ENCODE peak calls at places on chromosomes 16 and 17, in ten cellular contexts. One of them, this sample, is unnamed. For H3K36me3, the result is how much of the 10 kb centered on the place peaks cover.

GRCh38 chr16:54489225-54489781 is 202.7 kb upstream of the IRX3 start:
- DNase-seq in astrocyte: no peak
- DNase-seq in pancreas: no peak
- DNase-seq in H1: no peak
- DNase-seq in H7: no peak
- DNase-seq in BJ: no peak
- DNase-seq in neural progenitor cell: no peak
- DNase-seq in mucosa of descending colon: peak
- DNase-seq in cardiac muscle cell: no peak
- DNase-seq in esophagus squamous epithelium: no peak
- DNase-seq in this sample: peak

GRCh38 chr17:413706-414440 is 61.3 kb upstream of the RPH3AL start:
- DNase-seq in H1: no peak
- DNase-seq in H7: no peak
- DNase-seq in astrocyte: no peak
- DNase-seq in cardiac muscle cell: no peak
- DNase-seq in esophagus squamous epithelium: no peak
- DNase-seq in pancreas: no peak
- DNase-seq in BJ: no peak
- DNase-seq in mucosa of descending colon: no peak
- DNase-seq in neural progenitor cell: no peak
- DNase-seq in this sample: no peak

GRCh38 chr16:77594798-77595625 is 127.3 kb upstream of the NUDT7 start:
- DNase-seq in neural progenitor cell: no peak
- DNase-seq in H1: no peak
- DNase-seq in mucosa of descending colon: no peak
- DNase-seq in cardiac muscle cell: no peak
- DNase-seq in astrocyte: peak
- DNase-seq in BJ: no peak
- DNase-seq in esophagus squamous epithelium: no peak
- DNase-seq in pancreas: no peak
- DNase-seq in H7: no peak
- DNase-seq in this sample: no peak

GRCh38 chr17:82126479-82127314 is 28.7 kb upstream of the FASN start:
- DNase-seq in esophagus squamous epithelium: no peak
- DNase-seq in astrocyte: no peak
- DNase-seq in BJ: no peak
- DNase-seq in H7: peak
- DNase-seq in cardiac muscle cell: no peak
- DNase-seq in mucosa of descending colon: peak
- DNase-seq in pancreas: peak
- DNase-seq in neural progenitor cell: no peak
- DNase-seq in H1: no peak
- DNase-seq in this sample: no peak

GRCh38 chr16:84739349-84740124 is 39.7 kb downstream of the USP10 start:
- DNase-seq in neural progenitor cell: no peak
- DNase-seq in esophagus squamous epithelium: no peak
- DNase-seq in mucosa of descending colon: no peak
- DNase-seq in pancreas: no peak
- DNase-seq in H7: no peak
- DNase-seq in astrocyte: peak
- DNase-seq in cardiac muscle cell: no peak
- DNase-seq in BJ: peak
- DNase-seq in H1: no peak
- DNase-seq in this sample: peak

GRCh38 chr16:85891776-85892166 is 7.2 kb upstream of the IRF8 start:
- DNase-seq in neural progenitor cell: no peak
- DNase-seq in H1: no peak
- DNase-seq in cardiac muscle cell: no peak
- DNase-seq in esophagus squamous epithelium: no peak
- DNase-seq in H7: no peak
- DNase-seq in astrocyte: no peak
- DNase-seq in BJ: no peak
- DNase-seq in mucosa of descending colon: no peak
- DNase-seq in pancreas: no peak
- DNase-seq in this sample: no peak

GRCh38 chr16:53090591-53091507 is 36.1 kb downstream of the CHD9 start:
- DNase-seq in BJ: peak
- DNase-seq in pancreas: peak
- DNase-seq in astrocyte: peak
- DNase-seq in cardiac muscle cell: no peak
- DNase-seq in neural progenitor cell: peak
- DNase-seq in H7: peak
- DNase-seq in H1: no peak
- DNase-seq in mucosa of descending colon: peak
- DNase-seq in esophagus squamous epithelium: peak
- DNase-seq in this sample: peak

GRCh38 chr17:1808649-1809048 is 21.1 kb downstream of the SMYD4 start:
- DNase-seq in BJ: no peak
- DNase-seq in mucosa of descending colon: no peak
- DNase-seq in neural progenitor cell: no peak
- DNase-seq in astrocyte: no peak
- DNase-seq in esophagus squamous epithelium: no peak
- DNase-seq in pancreas: no peak
- DNase-seq in cardiac muscle cell: no peak
- DNase-seq in H1: no peak
- DNase-seq in H7: no peak
- DNase-seq in this sample: no peak

GRCh38 chr17:1203111-1203966 is 23.6 kb upstream of the ABR start:
- DNase-seq in astrocyte: peak
- DNase-seq in neural progenitor cell: peak
- DNase-seq in H7: peak
- DNase-seq in esophagus squamous epithelium: no peak
- DNase-seq in mucosa of descending colon: peak
- DNase-seq in cardiac muscle cell: peak
- DNase-seq in pancreas: peak
- DNase-seq in BJ: no peak
- DNase-seq in H1: no peak
- DNase-seq in this sample: peak

GRCh38 chr17:59837362-59838195 is 55.2 kb downstream of the TUBD1 start:
- DNase-seq in neural progenitor cell: peak
- DNase-seq in H7: peak
- DNase-seq in astrocyte: peak
- DNase-seq in BJ: peak
- DNase-seq in H1: no peak
- DNase-seq in cardiac muscle cell: peak
- DNase-seq in pancreas: no peak
- DNase-seq in esophagus squamous epithelium: peak
- DNase-seq in mucosa of descending colon: peak
- DNase-seq in this sample: peak

GRCh38 chr17:64781013-64781392 is 118.9 kb upstream of the SMURF2 start:
- DNase-seq in H7: peak
- DNase-seq in pancreas: peak
- DNase-seq in neural progenitor cell: peak
- DNase-seq in esophagus squamous epithelium: no peak
- DNase-seq in H1: no peak
- DNase-seq in cardiac muscle cell: peak
- DNase-seq in astrocyte: no peak
- DNase-seq in BJ: no peak
- DNase-seq in mucosa of descending colon: no peak
- DNase-seq in this sample: no peak

GRCh38 chr17:55264273-55264639 is 504 bp upstream of the HLF start:
- DNase-seq in neural progenitor cell: peak
- DNase-seq in esophagus squamous epithelium: no peak
- DNase-seq in H1: no peak
- DNase-seq in H7: peak
- DNase-seq in cardiac muscle cell: no peak
- DNase-seq in mucosa of descending colon: no peak
- DNase-seq in BJ: no peak
- DNase-seq in astrocyte: no peak
- DNase-seq in pancreas: no peak
- DNase-seq in this sample: no peak
- H3K4me3 ChIP-seq in neural progenitor cell: peak
- H3K4me3 ChIP-seq in esophagus squamous epithelium: peak
- H3K4me3 ChIP-seq in H1: peak
- H3K4me3 ChIP-seq in H7: peak
- H3K4me3 ChIP-seq in cardiac muscle cell: peak
- H3K4me3 ChIP-seq in mucosa of descending colon: no peak
- H3K4me3 ChIP-seq in BJ: no peak
- H3K4me3 ChIP-seq in astrocyte: peak
- H3K4me3 ChIP-seq in pancreas: no peak
- H3K4me3 ChIP-seq in this sample: peak

GRCh38 chr17:78892936-78893379 is 10.0 kb downstream of the CEP295NL start:
- DNase-seq in pancreas: no peak
- DNase-seq in BJ: no peak
- DNase-seq in mucosa of descending colon: no peak
- DNase-seq in H1: no peak
- DNase-seq in neural progenitor cell: no peak
- DNase-seq in astrocyte: no peak
- DNase-seq in esophagus squamous epithelium: no peak
- DNase-seq in cardiac muscle cell: no peak
- DNase-seq in H7: no peak
- DNase-seq in this sample: no peak
- H3K36me3 ChIP-seq in pancreas: under half
- H3K36me3 ChIP-seq in BJ: under half
- H3K36me3 ChIP-seq in mucosa of descending colon: under half
- H3K36me3 ChIP-seq in H1: under half
- H3K36me3 ChIP-seq in neural progenitor cell: under half
- H3K36me3 ChIP-seq in astrocyte: under half
- H3K36me3 ChIP-seq in esophagus squamous epithelium: under half
- H3K36me3 ChIP-seq in cardiac muscle cell: under half
- H3K36me3 ChIP-seq in H7: under half
- H3K36me3 ChIP-seq in this sample: under half

GRCh38 chr17:77641718-77642117 is 316.8 kb upstream of the TNRC6C start:
- DNase-seq in H7: no peak
- DNase-seq in esophagus squamous epithelium: no peak
- DNase-seq in H1: no peak
- DNase-seq in cardiac muscle cell: no peak
- DNase-seq in neural progenitor cell: no peak
- DNase-seq in astrocyte: no peak
- DNase-seq in BJ: no peak
- DNase-seq in pancreas: no peak
- DNase-seq in mucosa of descending colon: no peak
- DNase-seq in this sample: no peak

GRCh38 chr17:77644181-77644972 is 314.1 kb upstream of the TNRC6C start:
- DNase-seq in esophagus squamous epithelium: no peak
- DNase-seq in pancreas: no peak
- DNase-seq in cardiac muscle cell: no peak
- DNase-seq in neural progenitor cell: no peak
- DNase-seq in BJ: no peak
- DNase-seq in astrocyte: no peak
- DNase-seq in mucosa of descending colon: no peak
- DNase-seq in H1: no peak
- DNase-seq in H7: no peak
- DNase-seq in this sample: no peak

GRCh38 chr17:77647531-77647930 is 311.0 kb upstream of the TNRC6C start:
- DNase-seq in neural progenitor cell: no peak
- DNase-seq in BJ: no peak
- DNase-seq in esophagus squamous epithelium: no peak
- DNase-seq in astrocyte: no peak
- DNase-seq in mucosa of descending colon: no peak
- DNase-seq in cardiac muscle cell: no peak
- DNase-seq in pancreas: no peak
- DNase-seq in H7: no peak
- DNase-seq in H1: no peak
- DNase-seq in this sample: no peak

GRCh38 chr17:77644981-77645380 is 313.5 kb upstream of the TNRC6C start:
- DNase-seq in neural progenitor cell: peak
- DNase-seq in mucosa of descending colon: peak
- DNase-seq in H1: no peak
- DNase-seq in H7: peak
- DNase-seq in pancreas: no peak
- DNase-seq in esophagus squamous epithelium: no peak
- DNase-seq in cardiac muscle cell: no peak
- DNase-seq in BJ: no peak
- DNase-seq in astrocyte: no peak
- DNase-seq in this sample: no peak

DNA sequence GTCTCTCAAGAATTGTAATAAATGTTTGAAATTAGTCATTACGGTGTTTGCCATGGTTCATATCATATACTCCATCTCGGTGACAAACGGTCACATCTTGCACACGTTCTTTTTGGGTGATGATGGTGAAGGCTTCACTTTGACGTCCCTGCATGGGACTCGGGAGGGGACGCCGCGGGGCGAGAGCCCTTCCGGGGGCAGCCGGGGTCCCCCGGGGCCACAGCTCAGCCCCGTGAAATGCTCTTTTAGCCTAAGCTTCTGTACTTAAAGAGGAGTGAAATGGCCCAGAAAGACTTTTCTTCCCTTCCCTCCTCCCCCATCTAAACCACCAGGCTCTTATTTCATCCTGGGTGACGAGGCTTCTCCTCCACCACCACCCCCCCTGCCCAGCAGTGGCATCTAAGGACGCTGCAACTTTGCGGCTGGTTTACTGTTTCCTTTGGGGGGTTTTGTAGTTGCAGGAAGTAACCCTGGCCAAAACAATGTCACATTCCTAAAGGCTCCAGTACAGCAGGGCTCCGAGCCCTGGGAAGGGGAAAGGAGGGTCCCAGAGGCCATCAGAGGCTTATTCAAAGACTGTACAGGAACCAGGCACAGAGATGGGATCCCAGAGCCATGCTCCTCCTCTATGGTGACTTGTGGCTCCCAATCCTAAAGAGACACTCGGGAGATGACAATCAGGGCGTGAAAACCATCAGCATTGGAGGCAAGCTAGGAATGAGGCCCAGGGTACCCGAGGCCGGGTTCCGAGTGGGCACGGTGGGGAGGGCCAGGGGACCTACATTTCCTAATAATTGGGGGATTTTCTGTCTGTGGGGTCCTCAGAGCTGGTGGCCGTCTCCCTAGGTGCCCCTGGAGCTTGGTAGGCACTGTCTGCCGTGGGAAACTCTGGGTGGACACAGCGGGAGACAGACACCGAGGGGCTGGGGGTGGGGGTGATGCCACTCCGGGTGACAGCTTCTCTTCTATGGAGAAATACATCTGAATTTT is 312.8 kb upstream of the TNRC6C start:
- DNase-seq in BJ: no peak
- DNase-seq in H1: no peak
- DNase-seq in cardiac muscle cell: no peak
- DNase-seq in neural progenitor cell: peak
- DNase-seq in H7: peak
- DNase-seq in pancreas: no peak
- DNase-seq in astrocyte: peak
- DNase-seq in esophagus squamous epithelium: no peak
- DNase-seq in mucosa of descending colon: no peak
- DNase-seq in this sample: no peak
- H3K4me3 ChIP-seq in BJ: no peak
- H3K4me3 ChIP-seq in H1: no peak
- H3K4me3 ChIP-seq in cardiac muscle cell: no peak
- H3K4me3 ChIP-seq in neural progenitor cell: no peak
- H3K4me3 ChIP-seq in H7: no peak
- H3K4me3 ChIP-seq in pancreas: no peak
- H3K4me3 ChIP-seq in astrocyte: no peak
- H3K4me3 ChIP-seq in esophagus squamous epithelium: peak
- H3K4me3 ChIP-seq in mucosa of descending colon: no peak
- H3K4me3 ChIP-seq in this sample: no peak

DNA sequence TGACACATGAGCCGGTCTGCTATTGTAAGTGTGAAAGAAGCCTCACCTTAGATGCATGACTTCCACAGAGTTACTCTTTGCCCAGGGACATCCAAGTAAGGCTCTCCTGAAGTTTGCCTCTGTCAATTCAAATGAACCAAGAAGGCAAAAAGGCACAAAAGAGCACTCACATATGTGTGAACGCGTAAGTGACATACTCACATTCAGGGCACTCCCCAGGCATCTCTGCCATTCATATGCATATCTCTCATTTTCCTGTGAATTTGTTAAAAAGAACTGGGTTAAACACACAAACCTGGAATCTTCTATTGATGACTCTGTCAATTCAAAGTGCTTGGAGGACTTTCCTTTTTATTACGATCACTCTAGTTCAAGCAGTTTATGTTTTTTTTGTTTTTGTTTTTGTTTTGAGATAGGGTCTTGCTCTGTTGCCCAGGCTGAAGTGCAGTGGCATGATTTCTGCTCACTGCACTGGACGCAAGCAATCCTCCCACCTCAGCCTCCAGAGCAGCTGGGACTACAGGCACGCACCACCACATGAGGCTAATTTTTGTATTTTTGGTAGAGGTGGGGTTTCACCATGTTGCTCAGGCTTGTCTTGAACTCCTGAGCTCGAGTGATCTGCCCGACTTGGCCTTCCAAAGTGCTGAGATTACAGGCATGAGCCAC is 49.4 kb downstream of the DUSP14 start:
- DNase-seq in H7: no peak
- DNase-seq in astrocyte: no peak
- DNase-seq in esophagus squamous epithelium: no peak
- DNase-seq in pancreas: no peak
- DNase-seq in mucosa of descending colon: no peak
- DNase-seq in BJ: no peak
- DNase-seq in H1: no peak
- DNase-seq in cardiac muscle cell: no peak
- DNase-seq in neural progenitor cell: no peak
- DNase-seq in this sample: no peak
- H3K36me3 ChIP-seq in H7: under half
- H3K36me3 ChIP-seq in astrocyte: half or more
- H3K36me3 ChIP-seq in esophagus squamous epithelium: half or more
- H3K36me3 ChIP-seq in pancreas: half or more
- H3K36me3 ChIP-seq in mucosa of descending colon: under half
- H3K36me3 ChIP-seq in BJ: under half
- H3K36me3 ChIP-seq in H1: under half
- H3K36me3 ChIP-seq in cardiac muscle cell: under half
- H3K36me3 ChIP-seq in neural progenitor cell: under half
- H3K36me3 ChIP-seq in this sample: half or more

This sample was measured in MG63.